ENCODE peak calls at places on chromosomes 5 and 9, in ten cellular contexts. F is amniotic stem cell; K is ACHN; P is activated T-cell treated with anti-CD3 and anti-CD28 coated beads, Interleukin-2, amount 50 U/mL, for 72 hours; M is stimulated activated CD4-positive, alpha-beta T cell treated with anti-CD3 and anti-CD28 coated beads, Interleukin-12 subunit alpha, Interleukin-12 subunit beta, amount 100 ng/mL, for 4 hours; U is SW480; D is GM13976; C is effector memory CD8-positive, alpha-beta T cell; X is GOT3; N is ELF-1. L is an unnamed sample.

GRCh38 chr9:107721705-107722245 is 232.2 kb upstream of the KLF4 start:
- DNase-seq in F (no peak), K (no peak), P (no peak), M (no peak), U (no peak), D (no peak), C (no peak), X (no peak), N (no peak), L (no peak)

GRCh38 chr9:95457769-95458168 is 59.0 kb downstream of the PTCH1 start:
- DNase-seq in F (no peak), K (no peak), P (no peak), M (no peak), U (no peak), D (no peak), C (no peak), X (no peak), N (no peak), L (no peak)

GRCh38 chr9:75358837-75359236 is 270.5 kb downstream of the OSTF1 start:
- DNase-seq in F (no peak), K (no peak), P (no peak), M (no peak), U (no peak), D (no peak), C (no peak), X (no peak), N (peak), L (no peak)

GRCh38 chr9:11992866-11993265 is 700.3 kb upstream of the TYRP1 start:
- DNase-seq in F (no peak), K (no peak), P (no peak), M (no peak), U (no peak), D (no peak), C (no peak), X (no peak), N (no peak), L (peak)

GRCh38 chr5:89255845-89256463 is 373.0 kb upstream of the MEF2C start:
- DNase-seq in F (no peak), K (peak), P (no peak), M (no peak), U (peak), D (no peak), C (no peak), X (no peak), N (peak), L (peak)

GRCh38 chr9:38068616-38068865 is 486 bp downstream of the SHB start:
- DNase-seq in F (no peak), K (peak), P (peak), M (peak), U (no peak), D (peak), C (no peak), X (no peak), N (no peak), L (no peak)

GRCh38 chr9:70257991-70258691 is 637 bp upstream of the SMC5 start:
- DNase-seq in F (no peak), K (peak), P (peak), M (no peak), U (peak), D (peak), C (no peak), X (no peak), N (peak), L (peak)

GRCh38 chr5:149404746-149405549 is 25.9 kb upstream of the IL17B start:
- DNase-seq in F (peak), K (no peak), P (no peak), M (no peak), U (no peak), D (no peak), C (no peak), X (no peak), N (peak), L (no peak)

GRCh38 chr5:141533897-141534296 is 45.0 kb downstream of the PCDHGC5 start:
- DNase-seq in F (no peak), K (no peak), P (no peak), M (no peak), U (no peak), D (no peak), C (no peak), X (no peak), N (no peak), L (no peak)

GRCh38 chr9:16344343-16344742 is 526.1 kb downstream of the BNC2 start:
- DNase-seq in F (peak), K (peak), P (no peak), M (no peak), U (no peak), D (no peak), C (no peak), X (no peak), N (peak), L (peak)

GRCh38 chr5:168578006-168578405 is 1.2 kb downstream of the PANK3 start:
- DNase-seq in F (no peak), K (peak), P (no peak), M (no peak), U (peak), D (no peak), C (no peak), X (no peak), N (no peak), L (peak)

GRCh38 chr9:88776717-88777497 is 214.4 kb upstream of the S1PR3 start:
- DNase-seq in F (no peak), K (no peak), P (no peak), M (no peak), U (no peak), D (no peak), C (no peak), X (no peak), N (no peak), L (peak)

GRCh38 chr5:36398137-36398536 is 96.4 kb upstream of the RANBP3L start:
- DNase-seq in F (no peak), K (peak), P (no peak), M (no peak), U (peak), D (no peak), C (no peak), X (no peak), N (no peak), L (peak)

GRCh38 chr5:142283304-142283703 is 41.5 kb downstream of the SPRY4 start:
- DNase-seq in F (no peak), K (no peak), P (no peak), M (no peak), U (no peak), D (no peak), C (no peak), X (no peak), N (no peak), L (peak)

GRCh38 chr5:34998058-34998789 is 49.5 kb downstream of the AGXT2 start:
- DNase-seq in F (no peak), K (no peak), P (no peak), M (no peak), U (no peak), D (no peak), C (no peak), X (no peak), N (no peak), L (no peak)

GRCh38 chr9:71632771-71633170 is 135.5 kb downstream of the CEMIP2 start:
- DNase-seq in F (no peak), K (no peak), P (no peak), M (no peak), U (no peak), D (no peak), C (no peak), X (no peak), N (no peak), L (no peak)

GRCh38 chr5:111408817-111409216 is 103.5 kb downstream of the STARD4 start:
- DNase-seq in F (no peak), K (no peak), P (no peak), M (no peak), U (no peak), D (no peak), C (no peak), X (no peak), N (no peak), L (no peak)